ENCODE peak calls at places on chromosomes 4 and X, in eight cellular contexts. F is stomach, Q is foreskin fibroblast, H is GM12878, Y is mucosa of descending colon, E is AG10803, N is H1, R is choroid plexus epithelial cell. G is an unnamed sample.

GRCh38 chr4:108592674-108592986 is 27.7 kb upstream of the RPL34 start:
- DNase-seq in F (no peak), Q (no peak), H (no peak), Y (no peak), E (no peak), N (no peak), R (no peak), G (no peak)

GRCh38 chr4:142922720-142923119 is 76.6 kb upstream of the INPP4B start:
- DNase-seq in F (no peak), Q (no peak), H (no peak), Y (no peak), E (no peak), N (no peak), R (no peak), G (no peak)

GRCh38 chr4:86218721-86219481 is 141.0 kb downstream of the MAPK10 start:
- DNase-seq in F (no peak), Q (peak; percentile 72), H (no peak), Y (no peak), E (peak; percentile 42), N (no peak), R (peak; percentile 70), G (peak; percentile 88)

GRCh38 chr4:113700602-113701150 is 60.9 kb downstream of the CAMK2D start:
- DNase-seq in F (no peak), Q (peak; percentile 41), H (no peak), Y (no peak), E (no peak), N (no peak), R (no peak), G (no peak)

GRCh38 chr4:153440475-153440874 is 25.7 kb upstream of the TMEM131L start:
- DNase-seq in F (no peak), Q (no peak), H (peak; percentile 44), Y (no peak), E (no peak), N (no peak), R (no peak), G (no peak)

GRCh38 chrX:10981491-10981890 is 129.6 kb upstream of the HCCS start:
- DNase-seq in F (no peak), Q (no peak), H (no peak), Y (no peak), E (no peak), N (no peak), R (peak; percentile 14), G (no peak)

GRCh38 chr4:125316781-125317525 is 2.2 kb downstream of the FAT4 start:
- DNase-seq in F (peak; percentile 34), Q (peak; percentile 73), H (no peak), Y (peak; percentile 51), E (peak; percentile 30), N (peak; percentile 76), R (peak; percentile 43), G (peak; percentile 37)

GRCh38 chr4:183840311-183840710 is 64.8 kb upstream of the STOX2 start:
- DNase-seq in F (peak; percentile 88), Q (peak; percentile 73), H (peak; percentile 5), Y (no peak), E (peak; percentile 73), N (peak; percentile 86), R (peak; percentile 88), G (peak; percentile 86)

GRCh38 chrX:110404376-110404775 is 45.7 kb downstream of the RTL9 start:
- DNase-seq in F (no peak), Q (no peak), H (no peak), Y (no peak), E (no peak), N (no peak), R (no peak), G (no peak)

GRCh38 chr4:26803462-26803861 is 57.2 kb upstream of the STIM2 start:
- DNase-seq in F (no peak), Q (peak; percentile 71), H (no peak), Y (no peak), E (peak; percentile 25), N (no peak), R (no peak), G (no peak)

GRCh38 chr4:140372607-140373327 is 679 bp upstream of the SCOC start:
- DNase-seq in F (no peak), Q (peak; percentile 43), H (peak; percentile 28), Y (no peak), E (peak; percentile 12), N (no peak), R (peak; percentile 31), G (peak; percentile 28)

GRCh38 chr4:105061720-105062119 is 85.0 kb upstream of the TET2 start:
- DNase-seq in F (no peak), Q (no peak), H (no peak), Y (no peak), E (no peak), N (no peak), R (peak; percentile 0), G (no peak)

GRCh38 chr4:114997596-114997995 is 115.8 kb downstream of the NDST4 start:
- DNase-seq in F (no peak), Q (no peak), H (no peak), Y (no peak), E (no peak), N (no peak), R (peak; percentile 50), G (peak; percentile 0)

GRCh38 chrX:154013614-154014360 is 5.9 kb downstream of the IRAK1 start:
- DNase-seq in F (peak; percentile 41), Q (peak; percentile 67), H (no peak), Y (no peak), E (no peak), N (peak; percentile 72), R (peak; percentile 36), G (peak; percentile 36)

GRCh38 chr4:148962539-148963290 is 520.5 kb upstream of the NR3C2 start:
- DNase-seq in F (no peak), Q (peak; percentile 10), H (no peak), Y (no peak), E (no peak), N (no peak), R (peak; percentile 20), G (peak; percentile 0)

DNA sequence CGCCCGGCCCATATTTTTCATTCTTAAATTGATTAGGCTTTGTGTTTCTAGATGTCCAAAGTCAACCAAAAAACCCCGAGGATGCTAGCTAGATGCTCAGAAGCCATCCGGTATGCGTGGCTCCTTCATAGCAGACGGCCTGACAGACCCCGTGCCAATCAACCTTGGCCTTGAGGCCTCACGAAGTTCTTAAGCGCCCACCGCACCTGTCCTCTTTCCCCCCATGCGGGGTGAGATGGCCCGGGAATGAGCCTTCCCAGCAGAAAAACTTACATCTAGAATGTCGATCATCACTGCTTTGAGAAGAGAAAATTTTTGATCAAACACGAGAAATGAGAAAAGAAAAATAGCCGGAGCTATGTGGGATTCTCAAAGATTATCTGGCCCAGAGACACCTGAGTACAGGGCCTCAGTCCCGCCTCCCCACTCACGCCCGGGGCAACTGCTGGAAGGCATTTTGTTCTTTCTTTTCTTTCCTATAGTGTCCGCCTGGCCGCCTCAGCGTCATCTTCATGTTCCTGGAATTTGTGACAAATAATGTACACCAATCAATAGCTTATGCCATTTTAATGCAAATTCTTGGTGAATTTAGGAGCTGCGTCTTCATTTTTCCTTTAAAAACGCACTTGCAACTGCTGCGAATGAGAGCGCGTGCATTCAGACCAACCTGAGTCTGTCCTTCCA is 1.6 kb upstream of the NAT8L start:
- DNase-seq in F (no peak), Q (no peak), H (no peak), Y (peak; percentile 17), E (no peak), N (peak; percentile 45), R (no peak), G (no peak)
- TF ChIP-seq CTCF in F (no peak), Q (no peak), H (no peak), Y (no peak), E (no peak), N (no peak), R (no peak), G (no peak)

GRCh38 chrX:148500428-148501120 is at the start of gene AFF2:
- DNase-seq in F (peak; percentile 28), Q (peak; percentile 31), H (no peak), Y (peak; percentile 51), E (peak; percentile 33), N (peak; percentile 58), R (peak; percentile 5), G (peak; percentile 9)
- H3K4me3 ChIP-seq in F (peak within 1 kb of the TSS; percentile 38), Q (peak within 1 kb of the TSS; percentile 33), H (peak within 1 kb of the TSS; percentile 32), Y (no peak within 1 kb of the TSS), E (peak within 1 kb of the TSS; percentile 60), N (peak within 1 kb of the TSS; percentile 57), R (peak within 1 kb of the TSS; percentile 44), G (peak within 1 kb of the TSS; percentile 34)

DNA sequence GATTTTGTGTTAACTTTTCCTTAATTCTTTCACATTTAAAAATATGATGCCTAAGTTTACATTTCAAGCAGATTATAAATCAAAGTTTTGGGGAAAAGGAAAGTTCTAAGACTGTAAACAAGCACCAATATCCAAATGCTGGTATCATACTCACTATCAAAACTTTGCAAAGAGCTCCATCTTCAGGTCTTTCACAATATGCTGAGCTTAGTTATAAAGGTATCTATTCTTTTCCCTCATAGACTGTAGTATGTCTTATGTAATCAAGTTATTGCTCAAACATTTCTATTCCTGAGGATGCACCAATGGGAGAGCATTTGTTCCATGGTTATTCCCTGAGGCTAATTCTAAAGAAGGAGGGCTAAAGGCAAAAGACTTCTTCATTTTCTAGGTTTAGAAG is 207.9 kb upstream of the FAM241A start:
- DNase-seq in F (no peak), Q (peak; percentile 54), H (no peak), Y (no peak), E (peak; percentile 63), N (no peak), R (peak; percentile 57), G (peak; percentile 51)
- TF ChIP-seq CTCF in F (no peak), Q (peak; percentile 38), H (peak; percentile 65), Y (no peak), E (peak; percentile 57), N (peak; percentile 45), R (peak; percentile 41), G (no peak)

DNA sequence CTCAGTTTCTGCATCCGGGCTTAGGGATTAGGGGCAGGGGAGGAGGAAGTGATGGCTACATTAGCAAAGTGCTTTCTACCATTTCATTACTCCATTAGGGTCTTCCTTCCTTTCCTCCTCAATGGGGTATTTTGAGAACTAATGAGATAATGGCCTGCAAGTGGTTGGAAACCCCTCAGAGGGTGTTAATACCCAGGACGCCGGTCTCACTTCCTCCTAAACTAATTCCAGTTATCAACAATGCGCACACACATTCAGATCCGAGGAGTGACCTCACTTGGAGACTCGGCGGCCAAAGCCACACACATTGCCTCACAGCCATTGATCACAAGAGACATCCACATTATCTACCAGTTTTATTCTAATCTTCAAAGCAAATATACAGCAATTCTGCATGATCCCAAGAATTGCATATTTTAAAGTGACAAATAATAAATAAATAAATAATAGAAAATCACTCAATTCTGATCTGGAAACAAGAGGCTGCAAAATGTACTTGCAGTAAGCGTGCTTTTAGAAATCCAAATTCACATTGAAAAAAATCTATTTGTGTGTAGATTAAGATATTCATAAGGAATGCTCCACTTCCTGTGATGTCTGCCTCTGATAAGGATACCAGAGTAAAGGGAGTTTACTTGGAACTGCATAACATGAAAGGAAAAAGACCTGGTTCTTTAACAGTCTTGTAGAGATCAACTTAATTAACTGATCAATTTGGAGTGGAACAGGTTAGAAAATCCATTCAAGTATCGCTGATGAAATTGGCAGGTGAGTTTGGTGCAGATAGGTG is 329.1 kb downstream of the FBXW7 start:
- DNase-seq in F (no peak), Q (no peak), H (no peak), Y (no peak), E (peak; percentile 6), N (no peak), R (peak; percentile 4), G (no peak)
- H3K4me3 ChIP-seq in F (no peak overlapping the region), Q (no peak overlapping the region), H (no peak overlapping the region), Y (no peak overlapping the region), E (no peak overlapping the region), N (no peak overlapping the region), R (no peak overlapping the region), G (no peak overlapping the region)